ENCODE peak calls at places on chromosomes 7 and 10, in eight cellular contexts. V is NAMALWA; X is foreskin fibroblast; K is substantia nigra; U is NCI-H1092 treated with DMSO at 0.1 percent for 48 hours; L is activated CD8-positive, alpha-beta memory T cell treated with anti-CD3 and anti-CD28 coated beads, Interleukin-2, amount 10 ng/mL, durations not matched to agents 7 days and 5 days; C is psoas muscle; O is NCI-H1694 treated with DMSO at 0.1 percent for 48 hours. Y is an unnamed sample.

GRCh38 chr10:133132711-133133291 is 27.2 kb upstream of the KNDC1 start:
- DNase-seq in V (no peak), X (no peak), K (no peak), U (no peak), L (no peak), C (peak), O (no peak), Y (no peak)

GRCh38 chr7:5491251-5492044 is 67.8 kb upstream of the TNRC18 start:
- DNase-seq in V (no peak), X (no peak), K (no peak), U (peak), L (no peak), C (no peak), O (no peak), Y (no peak)

GRCh38 chr10:47361293-47361692 is 13.1 kb downstream of the RBP3 start:
- DNase-seq in V (peak), X (peak), K (no peak), U (no peak), L (no peak), C (no peak), O (no peak), Y (no peak)

GRCh38 chr7:101179117-101179779 is 845 bp downstream of the NAT16 start:
- DNase-seq in V (no peak), X (peak), K (no peak), U (peak), L (no peak), C (no peak), O (no peak), Y (no peak)

GRCh38 chr7:41024126-41024525 is 678.8 kb downstream of the INHBA start:
- DNase-seq in V (no peak), X (no peak), K (no peak), U (no peak), L (no peak), C (no peak), O (no peak), Y (no peak)

GRCh38 chr7:157358753-157359096 is 21.9 kb downstream of the DNAJB6 start:
- DNase-seq in V (no peak), X (no peak), K (no peak), U (no peak), L (no peak), C (no peak), O (no peak), Y (no peak)

GRCh38 chr7:29808075-29808786 is 1.9 kb downstream of the WIPF3 start:
- DNase-seq in V (no peak), X (no peak), K (no peak), U (no peak), L (no peak), C (no peak), O (no peak), Y (no peak)

GRCh38 chr7:36880108-36880507 is 155.8 kb upstream of the AOAH start:
- DNase-seq in V (no peak), X (no peak), K (no peak), U (no peak), L (no peak), C (no peak), O (no peak), Y (no peak)

GRCh38 chr10:101833466-101833865 is 10.1 kb downstream of the KCNIP2 start:
- DNase-seq in V (no peak), X (no peak), K (no peak), U (no peak), L (no peak), C (no peak), O (no peak), Y (no peak)

GRCh38 chr7:135672560-135673359 is 10.4 kb downstream of the STMP1 start:
- DNase-seq in V (peak), X (peak), K (no peak), U (peak), L (no peak), C (no peak), O (peak), Y (no peak)

GRCh38 chr7:129968592-129969383 is 16.0 kb upstream of the UBE2H start:
- DNase-seq in V (no peak), X (no peak), K (no peak), U (no peak), L (no peak), C (no peak), O (no peak), Y (no peak)

GRCh38 chr7:118870187-118870586 is 645.7 kb downstream of the ANKRD7 start:
- DNase-seq in V (peak), X (no peak), K (no peak), U (peak), L (no peak), C (no peak), O (no peak), Y (no peak)

GRCh38 chr7:148264933-148265557 is 325.5 kb upstream of the C7orf33 start:
- DNase-seq in V (peak), X (peak), K (no peak), U (peak), L (no peak), C (no peak), O (peak), Y (no peak)

GRCh38 chr7:151351027-151351426 is 9.4 kb downstream of the NUB1 start:
- DNase-seq in V (peak), X (no peak), K (no peak), U (no peak), L (peak), C (no peak), O (peak), Y (no peak)

GRCh38 chr7:25788961-25789620 is 362.9 kb upstream of the NFE2L3 start:
- DNase-seq in V (no peak), X (no peak), K (no peak), U (no peak), L (no peak), C (no peak), O (no peak), Y (no peak)

GRCh38 chr7:38448076-38448475 is 174.6 kb upstream of the TARP start:
- DNase-seq in V (no peak), X (no peak), K (no peak), U (no peak), L (no peak), C (no peak), O (no peak), Y (no peak)

GRCh38 chr7:116805100-116805544 is 57.3 kb upstream of the CAPZA2 start:
- DNase-seq in V (no peak), X (peak), K (no peak), U (peak), L (no peak), C (no peak), O (no peak), Y (no peak)

GRCh38 chr7:46759711-46760480 is 822.0 kb downstream of the TNS3 start:
- DNase-seq in V (no peak), X (peak), K (no peak), U (no peak), L (no peak), C (no peak), O (no peak), Y (no peak)

GRCh38 chr10:87816842-87817178 is 1.2 kb downstream of the ATAD1 start:
- DNase-seq in V (peak), X (no peak), K (no peak), U (no peak), L (no peak), C (no peak), O (no peak), Y (no peak)

GRCh38 chr7:82404094-82404493 is 39.5 kb downstream of the CACNA2D1 start:
- DNase-seq in V (no peak), X (no peak), K (no peak), U (no peak), L (no peak), C (no peak), O (no peak), Y (no peak)

GRCh38 chr10:1203216-1203615 is 147.0 kb downstream of the WDR37 start:
- DNase-seq in V (no peak), X (no peak), K (no peak), U (no peak), L (peak), C (no peak), O (no peak), Y (no peak)